ENCODE peak calls at places on chromosomes 13 and 19, in eight cellular contexts. L is BJ, W is prostate gland, A is neural progenitor cell, V is mucosa of descending colon, N is thyroid gland, C is thoracic aorta, K is nephron progenitor cell. O is an unnamed sample.

GRCh38 chr13:94311893-94312292 is 167.6 kb downstream of the DCT start:
- DNase-seq in K (no peak), N (no peak), W (no peak), L (no peak), C (no peak), V (no peak), A (no peak), O (no peak)

GRCh38 chr19:42096255-42096837 is 20.4 kb downstream of the ZNF574 start:
- DNase-seq in W (no peak), L (no peak), C (no peak), V (no peak), K (no peak), A (peak; percentile 59), N (no peak), O (no peak)

GRCh38 chr13:97395437-97396136 is 38.4 kb upstream of the RAP2A start:
- DNase-seq in W (no peak), A (no peak), K (no peak), C (no peak), N (no peak), L (no peak), V (no peak), O (no peak)

GRCh38 chr13:63403726-63404125 is 1988.1 kb upstream of the PCDH20 start:
- DNase-seq in A (no peak), V (no peak), K (no peak), N (peak; percentile 23), W (no peak), L (no peak), C (no peak), O (no peak)

GRCh38 chr19:47267350-47267759 is 7.3 kb upstream of the INAFM1 start:
- DNase-seq in W (no peak), A (no peak), V (no peak), L (no peak), N (no peak), C (no peak), K (no peak), O (no peak)

GRCh38 chr19:35346193-35347052 is 1.3 kb upstream of the FFAR1 start:
- DNase-seq in V (peak; percentile 55), L (no peak), W (no peak), C (no peak), K (no peak), A (no peak), N (no peak), O (no peak)

GRCh38 chr13:84672616-84673015 is 790.3 kb upstream of the SLITRK1 start:
- DNase-seq in V (no peak), W (no peak), N (peak; percentile 75), K (no peak), A (no peak), C (no peak), L (no peak), O (no peak)

GRCh38 chr19:39196860-39197562 is at the start of gene NCCRP1:
- DNase-seq in N (no peak), A (peak; percentile 84), W (no peak), C (no peak), K (peak; percentile 69), V (no peak), L (no peak), O (peak; percentile 48)

GRCh38 chr13:47859129-47859528 is 141.9 kb downstream of the SUCLA2 start:
- DNase-seq in W (no peak), V (no peak), N (no peak), K (no peak), C (no peak), L (no peak), A (no peak), O (no peak)

GRCh38 chr13:47397739-47398138 is 500.9 kb upstream of the HTR2A start:
- DNase-seq in K (no peak), L (no peak), N (no peak), V (no peak), C (no peak), A (no peak), W (no peak), O (no peak)

GRCh38 chr13:95948646-95949045 is 104.6 kb downstream of the UGGT2 start:
- DNase-seq in V (no peak), N (no peak), L (no peak), W (no peak), A (no peak), K (no peak), C (no peak), O (no peak)

GRCh38 chr19:49915271-49915670 is 13.7 kb upstream of the ATF5 start:
- DNase-seq in A (no peak), C (no peak), K (no peak), W (no peak), N (no peak), V (no peak), L (no peak), O (no peak)
- TF ChIP-seq CTCF in A (no peak), C (no peak), K (no peak), W (no peak), N (no peak), V (no peak), L (peak; percentile 4), O (peak; percentile 42)

GRCh38 chr19:1243768-1244692 is 2.5 kb downstream of the ATP5F1D start:
- DNase-seq in V (peak; percentile 90), W (peak; percentile 87), L (no peak), N (peak; percentile 91), K (peak; percentile 89), A (peak; percentile 89), C (no peak), O (peak; percentile 90)

GRCh38 chr19:1245884-1246816 is 2.2 kb upstream of the MIDN start:
- DNase-seq in L (no peak), A (peak; percentile 42), N (peak; percentile 99), V (peak; percentile 76), C (no peak), K (peak; percentile 60), W (peak; percentile 82), O (no peak)

GRCh38 chr19:1245468-1245867 is 2.9 kb upstream of the MIDN start:
- DNase-seq in A (no peak), N (no peak), C (no peak), W (no peak), V (peak; percentile 41), K (no peak), L (no peak), O (no peak)

GRCh38 chr19:1247747-1248453 is 483 bp upstream of the MIDN start:
- DNase-seq in C (no peak), V (peak; percentile 77), K (peak; percentile 57), A (peak; percentile 69), W (peak; percentile 40), L (no peak), N (peak; percentile 71), O (peak; percentile 65)

GRCh38 chr19:1244693-1245451 is 3.3 kb downstream of the ATP5F1D start:
- DNase-seq in V (peak; percentile 76), K (no peak), N (peak; percentile 93), W (peak; percentile 56), C (no peak), A (no peak), L (no peak), O (no peak)
- TF ChIP-seq CTCF in V (no peak), K (peak; percentile 12), N (no peak), W (no peak), C (no peak), A (no peak), L (no peak), O (no peak)

GRCh38 chr13:78491978-78492377 is 111.4 kb downstream of the POU4F1 start:
- DNase-seq in L (no peak), A (no peak), C (no peak), N (no peak), W (no peak), K (no peak), V (no peak), O (no peak)

GRCh38 chr13:78499802-78500201 is 103.5 kb downstream of the POU4F1 start:
- DNase-seq in K (no peak), W (no peak), A (peak; percentile 45), N (no peak), V (no peak), C (no peak), L (no peak), O (no peak)

DNA sequence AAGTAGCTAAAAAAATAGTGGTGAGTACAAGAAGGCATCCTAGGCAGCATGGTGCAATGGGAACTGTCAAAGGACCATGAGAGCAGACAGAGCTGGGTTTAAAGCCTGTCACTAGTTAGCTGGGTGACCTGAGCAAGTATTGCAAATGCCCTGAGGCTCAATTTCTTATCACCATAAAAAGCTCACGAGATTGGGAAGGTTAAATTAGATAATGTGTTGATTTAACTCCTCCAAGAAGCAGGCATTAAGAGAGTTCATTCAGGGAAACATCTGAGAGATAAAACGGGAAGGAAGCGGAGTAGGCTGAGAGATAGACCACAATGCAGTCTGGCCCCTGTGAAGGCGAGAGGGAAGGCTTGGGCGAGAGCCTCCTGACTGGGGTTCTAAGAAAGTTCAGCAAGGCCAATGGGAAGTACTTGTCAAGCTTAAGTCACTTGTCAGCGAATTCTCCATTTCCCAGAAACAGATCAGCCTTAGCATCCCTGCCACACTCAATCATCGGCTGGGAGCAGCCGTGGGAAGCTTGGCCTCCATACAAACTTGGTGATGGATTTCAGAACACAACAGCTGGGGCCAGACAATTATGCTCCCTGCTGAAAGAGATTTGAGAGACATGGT is 105.5 kb downstream of the POU4F1 start:
- DNase-seq in C (no peak), N (no peak), L (no peak), A (no peak), K (no peak), W (no peak), V (no peak), O (no peak)
- TF ChIP-seq CTCF in C (no peak), N (no peak), L (no peak), A (no peak), K (no peak), W (no peak), V (no peak), O (no peak)

GRCh38 chr19:29526730-29527499 is 1.1 kb downstream of the VSTM2B start:
- DNase-seq in W (no peak), C (no peak), A (peak; percentile 68), K (peak; percentile 66), N (no peak), V (no peak), L (no peak), O (peak; percentile 69)

GRCh38 chr19:29525901-29526729 is at the start of gene VSTM2B:
- DNase-seq in K (peak; percentile 59), A (peak; percentile 73), L (no peak), N (no peak), C (no peak), V (no peak), W (no peak), O (peak; percentile 66)

GRCh38 chr19:29524912-29525870 is 603 bp upstream of the VSTM2B start:
- DNase-seq in K (peak; percentile 55), N (no peak), A (peak; percentile 66), L (no peak), C (no peak), W (no peak), V (no peak), O (peak; percentile 61)

GRCh38 chr19:29523568-29523967 is 2.2 kb upstream of the VSTM2B start:
- DNase-seq in W (no peak), N (no peak), C (no peak), A (no peak), V (no peak), L (no peak), K (no peak), O (no peak)

DNA sequence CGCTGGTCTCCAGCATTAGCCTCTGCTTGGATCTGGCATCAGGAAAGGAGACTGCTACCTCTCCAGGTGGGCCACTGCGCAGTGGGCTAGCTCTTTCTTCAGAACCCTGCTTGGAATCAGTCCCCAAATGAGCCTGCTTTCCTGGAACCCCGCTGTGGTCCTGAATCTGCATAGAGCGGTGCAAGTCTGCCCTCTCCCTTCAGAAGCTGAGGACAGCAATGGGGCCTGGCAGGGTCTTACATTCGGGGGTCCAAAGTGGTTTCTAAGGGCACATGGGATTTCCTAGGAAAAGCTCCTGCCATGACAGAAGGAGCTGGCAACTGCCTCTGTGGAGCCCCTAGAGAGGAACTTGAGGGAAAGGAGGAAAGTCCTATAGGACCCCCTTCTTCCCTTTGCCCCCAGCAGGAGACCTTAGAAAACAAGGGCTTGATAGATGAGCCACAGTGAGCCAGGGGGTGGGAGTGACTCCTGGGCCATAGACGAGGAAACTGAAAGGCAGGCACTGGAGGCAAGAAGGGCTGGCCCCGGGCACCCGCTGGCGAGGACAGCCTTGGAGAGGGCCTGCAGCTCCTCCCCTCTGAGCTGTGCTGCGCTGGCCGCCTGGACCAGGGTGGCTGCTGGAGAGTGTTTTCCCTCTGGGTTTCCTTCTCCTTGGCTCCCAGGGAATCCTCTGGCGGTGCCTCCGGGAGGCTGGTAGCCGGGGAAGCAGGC is 1.4 kb upstream of the VSTM2B start:
- DNase-seq in C (no peak), V (no peak), L (no peak), N (no peak), A (peak; percentile 74), K (peak; percentile 39), W (no peak), O (peak; percentile 34)
- TF ChIP-seq CTCF in C (no peak), V (no peak), L (no peak), N (no peak), A (peak; percentile 57), K (peak; percentile 13), W (no peak), O (no peak)